ENCODE peak calls at places on chromosomes 7 and 10, in four cellular contexts. X is upper lobe of right lung, N is neuronal stem cell, A is A673. E is an unnamed sample.

GRCh38 chr7:76023002-76023401 is 24.8 kb downstream of the STYXL1 start:
- DNase-seq in X (no peak), N (no peak), A (no peak), E (no peak)

GRCh38 chr10:90289037-90289436 is 568.8 kb downstream of the HTR7 start:
- DNase-seq in X (no peak), N (no peak), A (no peak), E (no peak)

GRCh38 chr7:85094046-85094720 is 92.7 kb downstream of the SEMA3D start:
- DNase-seq in X (no peak), N (no peak), A (no peak), E (peak; percentile 71)

GRCh38 chr7:90242369-90243168 is 2.4 kb upstream of the CFAP69 start:
- DNase-seq in X (no peak), N (no peak), A (no peak), E (no peak)

GRCh38 chr10:52883996-52884871 is 111.7 kb upstream of the MBL2 start:
- DNase-seq in X (no peak), N (peak; percentile 75), A (peak; percentile 56), E (no peak)

GRCh38 chr7:38863609-38864291 is 45.2 kb downstream of the VPS41 start:
- DNase-seq in X (no peak), N (no peak), A (no peak), E (no peak)

GRCh38 chr10:124075116-124075955 is 18.1 kb downstream of the CHST15 start:
- DNase-seq in X (no peak), N (peak; percentile 79), A (no peak), E (no peak)

GRCh38 chr10:102038410-102038809 is 17.6 kb downstream of the ARMH3 start:
- DNase-seq in X (no peak), N (no peak), A (no peak), E (no peak)

DNA sequence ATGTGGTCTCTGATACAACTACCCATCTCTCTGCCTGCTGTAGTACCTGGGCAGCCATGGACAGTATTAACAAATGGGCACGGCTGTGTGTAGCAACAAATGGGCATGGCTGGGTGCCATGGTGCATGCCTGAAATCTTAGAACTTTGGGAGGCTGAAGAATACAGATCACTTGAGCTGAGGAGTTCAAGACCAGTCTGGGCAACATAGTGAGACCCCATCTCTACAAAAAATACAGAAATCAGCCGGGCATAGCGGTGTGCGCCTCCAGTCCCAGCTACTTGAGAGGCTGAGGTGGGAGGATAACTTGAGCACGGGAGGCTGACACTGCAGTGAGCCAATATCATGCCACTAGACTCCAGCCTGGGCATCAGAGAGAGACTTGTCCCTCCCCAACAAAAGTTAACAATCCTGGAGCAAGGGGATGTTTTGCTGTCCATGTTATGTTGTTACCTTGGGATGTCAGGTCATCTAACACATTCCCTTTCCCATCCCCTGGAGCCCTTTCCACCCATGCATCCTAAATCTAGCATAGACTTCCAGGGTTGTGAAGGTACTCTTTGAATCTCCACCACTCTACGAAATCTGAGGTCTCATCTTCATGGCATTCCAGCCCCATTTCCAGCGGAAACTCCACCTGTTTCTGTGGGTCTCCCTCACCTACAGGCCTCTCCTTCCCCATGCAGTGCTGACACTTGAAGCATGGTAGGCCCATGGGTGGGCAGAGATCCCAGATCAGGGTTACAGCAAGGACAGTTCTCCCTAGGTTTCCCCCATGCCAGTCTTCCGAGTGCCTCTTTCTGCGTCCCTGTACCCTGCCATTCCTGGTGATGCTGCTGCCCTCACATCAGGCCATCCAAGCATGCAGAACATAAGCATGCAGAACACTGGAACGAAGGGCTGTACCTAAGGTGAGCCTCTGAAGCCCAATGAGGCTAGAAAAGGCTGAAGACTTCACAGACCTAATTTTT is 13.1 kb downstream of the FXYD4 start:
- DNase-seq in X (peak; percentile 3), N (no peak), A (no peak), E (no peak)
- H3K27ac ChIP-seq in X (no peak overlapping the region), N (no peak overlapping the region), A (no peak overlapping the region), E (no peak overlapping the region)

GRCh38 chr10:3891396-3891795 is 106.4 kb upstream of the KLF6 start:
- DNase-seq in X (no peak), N (no peak), A (no peak), E (no peak)

GRCh38 chr10:3893102-3893473 is 108.1 kb upstream of the KLF6 start:
- DNase-seq in X (no peak), N (no peak), A (no peak), E (no peak)

GRCh38 chr10:3895045-3895609 is 110.1 kb upstream of the KLF6 start:
- DNase-seq in X (no peak), N (no peak), A (no peak), E (no peak)

GRCh38 chr10:3892440-3893101 is 107.6 kb upstream of the KLF6 start:
- DNase-seq in X (no peak), N (no peak), A (no peak), E (no peak)

DNA sequence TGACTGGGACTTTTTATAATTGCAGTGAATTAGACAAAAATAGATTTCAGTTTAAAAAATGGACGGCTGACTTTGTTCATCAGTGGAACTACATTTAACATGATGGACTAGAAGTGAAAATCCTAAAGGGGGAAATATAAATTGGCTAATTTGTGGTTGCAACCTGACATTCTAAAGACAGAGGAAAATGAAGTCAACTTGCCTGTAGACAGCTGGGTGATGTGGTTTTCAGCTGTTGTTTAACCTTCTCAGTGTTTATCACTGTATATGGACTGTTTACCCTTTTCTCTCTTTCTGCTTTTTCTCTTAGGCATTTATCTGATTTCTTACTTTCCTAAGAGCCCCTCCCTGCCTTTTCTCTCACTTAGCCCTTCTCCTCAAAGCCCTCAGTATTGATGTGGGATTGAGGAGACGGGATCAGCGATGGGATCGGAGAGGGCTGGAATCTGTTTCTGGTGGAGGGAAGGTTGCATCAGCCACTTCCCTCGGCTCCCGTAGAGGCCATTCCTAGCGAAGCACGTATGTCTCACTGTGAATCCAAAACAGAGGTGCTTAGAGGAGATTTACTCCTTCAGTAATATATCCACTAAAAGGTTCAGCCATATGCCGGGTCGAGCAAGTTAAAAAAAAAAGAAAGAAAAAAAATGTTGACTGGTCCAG is 109.0 kb upstream of the KLF6 start:
- DNase-seq in X (no peak), N (no peak), A (no peak), E (no peak)
- H3K4me1 ChIP-seq in X (no peaks in the 10 kb centered on the region), N (no peaks in the 10 kb centered on the region), A (no peaks in the 10 kb centered on the region), E (no peaks in the 10 kb centered on the region)

GRCh38 chr7:64433590-64433989 is 119.8 kb downstream of the ZNF736 start:
- DNase-seq in X (no peak), N (no peak), A (no peak), E (no peak)

GRCh38 chr7:64431838-64432237 is 118.1 kb downstream of the ZNF736 start:
- DNase-seq in X (no peak), N (no peak), A (no peak), E (no peak)

GRCh38 chr7:64429232-64429631 is 115.5 kb downstream of the ZNF736 start:
- DNase-seq in X (no peak), N (no peak), A (no peak), E (no peak)
- H3K9me3 ChIP-seq in X (peaks cover 8% of the 10 kb centered on the region), N (no peaks in the 10 kb centered on the region), A (peaks cover 36% of the 10 kb centered on the region), E (peaks cover 3% of the 10 kb centered on the region)

DNA sequence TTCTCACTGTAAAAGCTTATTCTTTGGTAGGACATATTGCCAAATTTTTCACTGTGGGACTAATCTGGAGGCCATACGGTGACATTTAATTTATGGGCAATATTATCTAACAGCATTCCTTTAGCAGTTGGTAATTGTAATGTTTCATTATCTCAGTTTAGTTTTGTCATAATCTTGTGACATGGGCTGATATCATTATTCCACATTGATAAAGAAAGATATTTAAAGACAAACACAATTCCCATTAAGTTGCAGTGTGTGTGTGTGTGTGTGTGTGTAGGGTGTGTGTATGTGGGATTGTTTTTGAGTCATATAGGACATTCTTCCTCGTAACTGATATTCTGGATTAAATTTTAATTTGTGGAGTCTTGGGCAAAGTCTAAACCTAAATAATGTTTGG is 238.5 kb downstream of the PRKG1 start:
- DNase-seq in X (no peak), N (no peak), A (no peak), E (no peak)
- H3K27ac ChIP-seq in X (no peak overlapping the region), N (no peak overlapping the region), A (no peak overlapping the region), E (no peak overlapping the region)

DNA sequence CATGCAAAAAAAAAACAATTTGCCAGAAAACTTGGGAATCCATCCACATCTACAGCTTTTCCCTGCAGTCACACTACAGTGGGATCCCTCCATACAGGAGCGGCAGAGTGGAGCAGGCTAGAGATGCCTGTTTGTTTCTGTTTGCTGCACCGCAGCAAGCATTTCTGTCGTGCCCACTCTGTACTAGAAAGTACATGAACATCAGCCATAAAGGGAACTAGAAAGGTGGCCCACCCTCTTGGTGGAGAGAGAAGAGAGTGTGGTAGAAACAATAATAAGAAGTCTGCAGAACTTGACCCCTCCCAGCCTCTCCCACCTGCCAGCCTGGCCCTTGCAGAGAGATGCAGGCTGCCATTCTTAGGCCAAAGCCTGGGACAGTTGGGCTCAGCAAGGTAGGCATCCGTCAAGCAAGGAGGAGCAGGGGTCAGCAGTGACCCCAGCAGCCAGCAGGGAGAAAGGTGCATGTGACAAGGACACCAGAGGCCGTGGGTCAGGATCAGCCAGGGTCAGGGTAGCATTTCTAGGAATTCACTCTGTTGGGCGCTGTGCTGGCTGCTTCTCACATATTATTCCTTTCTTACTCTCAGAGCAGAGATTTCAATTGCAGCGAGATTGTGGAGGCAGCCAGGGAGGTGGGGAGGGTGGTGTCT is 171.8 kb downstream of the EGFR start:
- DNase-seq in X (no peak), N (no peak), A (no peak), E (no peak)
- H3K4me1 ChIP-seq in X (no peaks in the 10 kb centered on the region), N (peaks cover 26% of the 10 kb centered on the region), A (peaks cover 13% of the 10 kb centered on the region), E (peaks cover 19% of the 10 kb centered on the region)